ENCODE peak calls at places on chromosomes 1 and 21, in nine cellular contexts. Y, C, X, A, Z, G, R, J and N are unnamed samples.

GRCh38 chr1:154627247-154628121 is 19.5 kb upstream of the ADAR start:
- DNase-seq in A (peak; percentile 94), R (peak; percentile 46), J (peak; percentile 91), Y (peak; percentile 97), G (peak; percentile 91), X (peak; percentile 96), C (peak; percentile 92), Z (peak; percentile 84), N (peak; percentile 37)

GRCh38 chr1:41664861-41665640 is 180.6 kb upstream of the EDN2 start:
- DNase-seq in G (no peak), J (no peak), A (peak; percentile 85), X (no peak), Y (no peak), Z (peak; percentile 93), C (peak; percentile 85), R (peak; percentile 14), N (peak; percentile 77)

GRCh38 chr1:110210604-110211502 is 739 bp downstream of the KCNC4 start:
- DNase-seq in A (peak; percentile 41), Y (peak; percentile 71), G (peak; percentile 66), C (no peak), Z (peak; percentile 47), J (peak; percentile 45), R (no peak), X (peak; percentile 76), N (peak; percentile 65)

GRCh38 chr1:19066248-19066873 is 109.9 kb upstream of the IFFO2 start:
- DNase-seq in R (no peak), C (no peak), Y (no peak), J (no peak), A (no peak), X (no peak), Z (no peak), G (no peak), N (peak; percentile 30)

GRCh38 chr1:118767971-118768370 is 220.2 kb downstream of the TBX15 start:
- DNase-seq in X (peak; percentile 19), A (no peak), Z (no peak), Y (no peak), G (no peak), J (no peak), C (no peak), R (no peak), N (no peak)

GRCh38 chr1:94095112-94095637 is 25.8 kb downstream of the ABCA4 start:
- DNase-seq in Z (peak; percentile 34), C (peak; percentile 95), J (no peak), G (peak; percentile 46), R (no peak), Y (peak; percentile 44), X (no peak), A (peak; percentile 94), N (no peak)

GRCh38 chr1:9699361-9699760 is 47.8 kb downstream of the PIK3CD start:
- DNase-seq in J (no peak), C (no peak), Z (no peak), X (no peak), A (no peak), Y (no peak), G (no peak), R (no peak), N (no peak)

GRCh38 chr1:29259802-29260441 is 23.6 kb downstream of the PTPRU start:
- DNase-seq in R (no peak), A (peak; percentile 53), Z (no peak), C (no peak), Y (peak; percentile 72), X (no peak), J (no peak), G (no peak), N (no peak)

GRCh38 chr1:40257313-40257687 is 736 bp upstream of the ZMPSTE24 start:
- DNase-seq in C (no peak), Z (no peak), G (no peak), Y (no peak), A (no peak), J (no peak), R (no peak), X (no peak), N (no peak)

GRCh38 chr1:19435181-19435580 is 50.2 kb downstream of the CAPZB start:
- DNase-seq in Z (no peak), X (no peak), G (no peak), C (peak; percentile 90), J (no peak), A (peak; percentile 91), R (peak; percentile 75), Y (no peak), N (no peak)

GRCh38 chr1:21451212-21451611 is 11.3 kb downstream of the NBPF3 start:
- DNase-seq in G (no peak), A (peak; percentile 66), C (peak; percentile 68), R (peak; percentile 62), X (no peak), Y (no peak), Z (no peak), J (no peak), N (no peak)

GRCh38 chr21:34612056-34612455 is 2.9 kb downstream of the RCAN1 start:
- DNase-seq in G (no peak), A (no peak), C (no peak), J (no peak), Z (no peak), X (peak; percentile 46), R (no peak), Y (no peak), N (no peak)

GRCh38 chr1:158117854-158118691 is 62.6 kb upstream of the CD1D start:
- DNase-seq in Y (peak; percentile 53), Z (no peak), A (peak; percentile 71), G (peak; percentile 51), J (peak; percentile 14), X (peak; percentile 26), C (peak; percentile 62), R (no peak), N (peak; percentile 91)

GRCh38 chr1:202107801-202108731 is 14.7 kb upstream of the GPR37L1 start:
- DNase-seq in Z (no peak), Y (peak; percentile 94), R (no peak), C (no peak), J (no peak), G (no peak), A (peak; percentile 19), X (peak; percentile 81), N (no peak)

GRCh38 chr1:30191154-30191702 is 532.2 kb downstream of the MATN1 start:
- DNase-seq in G (peak; percentile 42), J (peak; percentile 23), X (no peak), Z (no peak), Y (peak; percentile 30), C (peak; percentile 25), R (peak; percentile 57), A (peak; percentile 90), N (peak; percentile 56)

GRCh38 chr1:22526098-22526497 is 37.2 kb upstream of the EPHA8 start:
- DNase-seq in J (no peak), X (no peak), Z (no peak), G (no peak), C (no peak), A (no peak), R (no peak), Y (no peak), N (no peak)

GRCh38 chr1:19661721-19662228 is 2.9 kb upstream of the HTR6 start:
- DNase-seq in X (peak; percentile 68), Y (no peak), C (peak; percentile 71), G (no peak), J (peak; percentile 49), Z (no peak), R (no peak), A (peak; percentile 66), N (no peak)

GRCh38 chr1:216502528-216503162 is 79.4 kb upstream of the USH2A start:
- DNase-seq in X (no peak), C (no peak), Y (no peak), J (no peak), G (no peak), A (no peak), Z (no peak), R (no peak), N (no peak)

GRCh38 chr1:3662080-3662671 is 9.9 kb downstream of the TP73 start:
- DNase-seq in C (no peak), X (no peak), A (no peak), G (no peak), J (no peak), Z (no peak), R (no peak), Y (no peak), N (no peak)

GRCh38 chr1:197137322-197137721 is 9.1 kb downstream of the ASPM start:
- DNase-seq in R (no peak), X (no peak), J (no peak), Y (no peak), Z (no peak), A (no peak), G (no peak), C (no peak), N (no peak)

GRCh38 chr1:44801491-44802305 is 1.5 kb downstream of the PLK3 start:
- DNase-seq in Z (no peak), J (no peak), Y (no peak), C (no peak), X (no peak), G (no peak), R (no peak), A (peak; percentile 42), N (no peak)

GRCh38 chr1:151290709-151291303 is 8.7 kb downstream of the ZNF687 start:
- DNase-seq in A (no peak), C (no peak), R (no peak), Y (no peak), X (no peak), J (no peak), G (no peak), Z (no peak), N (no peak)

GRCh38 chr1:18557621-18558465 is 72.8 kb upstream of the PAX7 start:
- DNase-seq in G (no peak), A (peak; percentile 12), Z (no peak), J (no peak), X (peak; percentile 36), C (no peak), R (no peak), Y (peak; percentile 36), N (no peak)

GRCh38 chr1:198352975-198353695 is 187.3 kb downstream of the ATP6V1G3 start:
- DNase-seq in G (no peak), X (no peak), Y (no peak), A (no peak), Z (no peak), R (no peak), J (no peak), C (no peak), N (no peak)

GRCh38 chr1:37537378-37537777 is 16.7 kb downstream of the SNIP1 start:
- DNase-seq in Z (peak; percentile 76), A (peak; percentile 45), X (no peak), C (peak; percentile 58), R (no peak), Y (no peak), J (no peak), G (no peak), N (no peak)

GRCh38 chr1:111603979-111604378 is 15.6 kb upstream of the RAP1A start:
- DNase-seq in R (no peak), C (no peak), A (no peak), J (peak; percentile 59), G (no peak), Z (no peak), X (no peak), Y (no peak), N (no peak)

GRCh38 chr1:25711555-25712298 is 88.3 kb upstream of the SELENON start:
- DNase-seq in Y (no peak), A (no peak), R (no peak), J (peak; percentile 29), G (no peak), X (no peak), C (no peak), Z (no peak), N (no peak)

GRCh38 chr1:152926091-152926490 is 17.7 kb downstream of the IVL start:
- DNase-seq in R (no peak), C (no peak), X (peak; percentile 37), G (no peak), A (peak; percentile 2), J (no peak), Z (no peak), Y (no peak), N (no peak)

GRCh38 chr1:97093742-97094141 is 372.2 kb downstream of the PTBP2 start:
- DNase-seq in J (no peak), C (peak; percentile 85), R (peak; percentile 27), Z (no peak), X (no peak), Y (no peak), A (peak; percentile 77), G (no peak), N (no peak)

GRCh38 chr21:38965241-38965640 is 159.5 kb downstream of the ETS2 start:
- DNase-seq in J (no peak), Z (no peak), Y (no peak), A (no peak), C (no peak), X (no peak), G (no peak), R (no peak), N (no peak)

GRCh38 chr1:242452573-242452972 is 71.9 kb downstream of the PLD5 start:
- DNase-seq in C (no peak), Y (no peak), X (no peak), A (no peak), G (no peak), Z (no peak), J (no peak), R (no peak), N (no peak)